ENCODE peak calls at places on chromosome 6, in four cellular contexts. P, J, D and T are unnamed samples.

GRCh38 chr6:75207211-75207984 is 1.5 kb upstream of the COL12A1 start:
- DNase-seq in P (no peak), J (no peak), D (no peak), T (no peak)

GRCh38 chr6:154252676-154253075 is 103.9 kb downstream of the IPCEF1 start:
- DNase-seq in P (no peak), J (no peak), D (peak), T (no peak)

GRCh38 chr6:161150566-161150965 is 123.3 kb downstream of the AGPAT4 start:
- DNase-seq in P (no peak), J (peak), D (no peak), T (no peak)

GRCh38 chr6:111601875-111602274 is 3.8 kb downstream of the TRAF3IP2 start:
- DNase-seq in P (no peak), J (no peak), D (peak), T (no peak)

GRCh38 chr6:54198134-54198533 is 86.9 kb downstream of the MLIP start:
- DNase-seq in P (no peak), J (no peak), D (peak), T (no peak)

GRCh38 chr6:40395066-40395697 is 192.0 kb downstream of the LRFN2 start:
- DNase-seq in P (no peak), J (no peak), D (no peak), T (no peak)

GRCh38 chr6:11096109-11096508 is 2.5 kb downstream of the SMIM13 start:
- DNase-seq in P (no peak), J (peak), D (peak), T (no peak)

GRCh38 chr6:81130969-81131368 is 621.5 kb downstream of the TENT5A start:
- DNase-seq in P (no peak), J (no peak), D (peak), T (no peak)

GRCh38 chr6:5135783-5136376 is 50.7 kb downstream of the PPP1R3G start:
- DNase-seq in P (no peak), J (peak), D (peak), T (no peak)

GRCh38 chr6:26270121-26270861 is 94.7 kb upstream of the BTN3A2 start:
- DNase-seq in P (no peak), J (no peak), D (no peak), T (no peak)
- TF ChIP-seq POLR2AphosphoS5 in P (peak), J (no peak), D (no peak), T (no peak)

GRCh38 chr6:129866256-129866655 is 5.1 kb upstream of the TMEM244 start:
- DNase-seq in P (no peak), J (no peak), D (no peak), T (no peak)

GRCh38 chr6:129866688-129867087 is 5.6 kb upstream of the TMEM244 start:
- DNase-seq in P (no peak), J (no peak), D (no peak), T (no peak)

GRCh38 chr6:129860901-129861665 is at the start of gene TMEM244:
- DNase-seq in P (no peak), J (no peak), D (no peak), T (no peak)

GRCh38 chr6:129865013-129865412 is 3.9 kb upstream of the TMEM244 start:
- DNase-seq in P (no peak), J (peak), D (no peak), T (no peak)

DNA sequence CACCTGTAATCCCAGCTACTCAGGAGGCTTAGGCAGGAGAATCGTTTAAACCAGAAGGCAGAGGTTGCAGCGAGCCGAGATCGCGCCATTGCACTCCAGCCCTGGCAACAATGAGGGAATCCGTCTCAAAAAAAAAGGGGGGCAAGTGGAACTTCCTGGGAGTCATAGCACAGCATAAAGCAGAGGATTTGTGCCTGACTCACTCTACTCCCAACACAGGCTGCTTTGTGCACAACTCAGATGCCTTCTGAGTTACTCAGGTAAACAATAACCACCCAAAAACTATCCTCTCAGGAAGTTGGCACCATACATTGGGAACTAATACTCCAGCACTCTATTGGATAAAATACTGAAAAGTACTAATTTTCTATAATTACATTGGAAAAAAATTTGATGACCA is 2.5 kb upstream of the TMEM244 start:
- DNase-seq in P (no peak), J (no peak), D (no peak), T (no peak)
- TF ChIP-seq SPI1 in P (no peak), J (no peak), D (no peak), T (no peak)

DNA sequence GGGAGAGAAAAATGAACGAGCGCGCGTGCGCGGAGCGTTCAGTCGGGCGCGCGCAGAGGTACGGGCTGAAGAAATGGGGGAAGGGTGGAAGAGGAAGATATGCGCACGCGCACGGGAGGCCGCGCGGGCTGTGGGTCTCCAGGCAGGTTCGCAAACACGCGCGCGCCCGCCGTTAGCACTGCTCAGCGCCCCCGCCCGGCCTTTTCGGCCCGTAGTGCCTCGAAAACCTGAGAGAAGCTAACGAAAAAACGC is 393 bp downstream of the BCLAF1 start:
- DNase-seq in P (peak), J (peak), D (peak), T (peak)
- TF ChIP-seq POLR2AphosphoS5 in P (no peak), J (no peak), D (no peak), T (no peak)

DNA sequence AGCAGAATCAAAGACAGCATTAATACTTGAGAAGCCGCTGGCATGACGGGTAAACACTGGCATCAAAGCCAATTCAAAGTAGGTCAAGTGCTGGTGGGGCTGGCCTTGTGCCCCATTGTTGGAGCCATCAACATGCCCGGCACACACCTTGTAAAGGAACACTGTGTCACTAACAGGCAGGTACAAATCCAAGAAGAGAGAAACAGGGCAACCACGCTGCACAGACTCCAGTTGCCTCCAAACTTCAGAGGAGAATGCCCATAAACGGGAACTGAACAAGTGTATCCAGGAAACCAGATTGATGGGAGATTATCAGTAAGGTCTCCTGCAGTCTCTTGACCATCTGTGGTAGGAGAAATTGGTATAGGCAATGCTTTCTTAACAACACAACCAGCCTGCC is 127.0 kb upstream of the STXBP5 start:
- DNase-seq in P (no peak), J (no peak), D (no peak), T (no peak)
- TF ChIP-seq SPI1 in P (no peak), J (no peak), D (no peak), T (no peak)

DNA sequence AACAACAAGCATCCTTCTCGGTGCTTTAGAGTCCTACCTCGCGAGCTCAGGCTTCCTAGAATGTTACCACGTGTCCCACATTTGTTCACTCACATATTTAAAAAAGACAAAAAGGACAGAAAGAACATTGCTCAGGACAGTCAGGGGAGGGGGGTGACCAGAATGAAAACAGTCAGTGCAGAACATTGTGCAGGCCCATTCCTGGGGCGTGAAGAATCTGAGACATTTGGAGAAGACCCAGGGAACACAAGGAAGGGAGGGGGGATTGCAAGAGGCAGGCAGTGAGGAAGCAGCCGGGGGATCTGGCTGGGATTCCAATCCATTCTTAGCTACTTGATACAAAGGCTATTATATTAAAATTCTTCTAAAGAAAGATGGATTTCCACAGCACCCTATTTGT is 270.4 kb upstream of the CITED2 start:
- DNase-seq in P (no peak), J (no peak), D (no peak), T (no peak)
- TF ChIP-seq POLR2AphosphoS5 in P (no peak), J (no peak), D (no peak), T (no peak)

DNA sequence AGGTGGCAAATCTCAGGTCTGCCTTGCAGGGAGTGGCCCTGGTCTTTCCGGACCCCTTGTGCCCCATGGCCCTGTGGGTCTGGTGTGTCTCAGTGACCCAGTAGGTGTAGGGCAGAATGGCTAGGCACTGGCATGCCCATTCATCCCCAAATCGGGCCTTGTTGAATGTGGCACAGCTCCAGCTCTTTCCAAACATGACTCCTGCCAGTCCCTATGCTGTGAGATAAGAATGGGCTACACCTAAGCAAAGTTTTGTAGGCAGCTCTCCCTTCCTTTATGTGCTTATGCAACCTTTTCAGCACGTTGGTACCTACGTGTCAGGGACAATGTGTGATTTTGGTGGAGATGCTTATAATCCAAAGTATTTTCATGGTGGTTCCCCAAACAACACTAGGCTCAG is 33.9 kb downstream of the FOXO3 start:
- DNase-seq in P (no peak), J (no peak), D (no peak), T (no peak)
- TF ChIP-seq SPI1 in P (no peak), J (no peak), D (no peak), T (no peak)

DNA sequence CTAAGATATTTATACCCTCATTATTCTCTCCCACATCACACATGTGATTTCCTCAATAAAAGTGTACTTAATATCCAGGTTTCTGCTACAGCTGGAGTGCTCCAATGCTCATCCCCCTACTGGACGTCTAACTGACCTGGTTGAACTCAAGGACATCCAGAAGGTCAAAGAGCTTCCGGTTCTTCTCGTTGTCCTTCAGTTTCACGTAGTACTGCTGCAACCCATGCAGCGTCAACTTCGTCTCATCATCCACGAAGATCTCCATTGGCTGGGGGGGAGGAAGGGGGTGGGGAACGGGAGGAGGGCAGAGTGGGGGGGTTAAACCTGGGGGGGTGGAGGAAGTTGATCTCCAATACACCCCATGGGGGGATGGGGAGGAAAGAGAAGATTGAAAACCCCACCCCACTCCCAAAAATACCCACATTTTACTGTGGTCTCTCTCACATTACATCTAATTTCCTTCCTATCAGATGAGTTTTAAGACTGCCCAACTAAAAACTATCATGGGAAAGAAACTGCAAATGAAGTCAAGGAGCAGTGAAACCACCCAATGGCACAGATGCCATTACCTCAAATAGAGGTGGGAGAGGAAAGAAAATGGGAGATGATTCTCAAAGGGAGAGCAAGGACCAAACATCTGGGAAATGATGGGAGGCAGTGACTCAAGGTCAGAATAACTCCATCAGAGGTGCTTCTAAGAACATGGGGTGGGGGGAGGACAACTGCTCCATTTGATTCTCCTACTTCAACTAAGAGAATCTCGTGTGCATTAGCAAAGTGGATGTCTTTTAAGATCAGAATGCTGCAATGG is 4.1 kb downstream of the MCCD1 start:
- DNase-seq in P (no peak), J (no peak), D (no peak), T (no peak)
- TF ChIP-seq POLR2AphosphoS5 in P (peak), J (peak), D (peak), T (peak)

GRCh38 chr6:104486003-104486402 is 373.7 kb downstream of the HACE1 start:
- DNase-seq in P (no peak), J (no peak), D (no peak), T (no peak)
- TF ChIP-seq SPI1 in P (no peak), J (no peak), D (no peak), T (no peak)

GRCh38 chr6:152301806-152302568 is 335.2 kb downstream of the SYNE1 start:
- DNase-seq in P (peak), J (peak), D (peak), T (peak)
- TF ChIP-seq POLR2AphosphoS5 in P (peak), J (no peak), D (no peak), T (no peak)

GRCh38 chr6:144008501-144009245 is 614 bp upstream of the PLAGL1 start:
- DNase-seq in P (no peak), J (no peak), D (no peak), T (no peak)

GRCh38 chr6:144007779-144008500 is at the start of gene PLAGL1:
- DNase-seq in P (no peak), J (peak), D (peak), T (peak)

GRCh38 chr6:144007455-144007778 is 642 bp downstream of the PLAGL1 start:
- DNase-seq in P (no peak), J (no peak), D (no peak), T (no peak)

GRCh38 chr6:144012534-144012933 is 4.5 kb upstream of the PLAGL1 start:
- DNase-seq in P (no peak), J (no peak), D (no peak), T (no peak)

GRCh38 chr6:144006731-144007454 is 1.2 kb downstream of the PLAGL1 start:
- DNase-seq in P (no peak), J (peak), D (no peak), T (no peak)
- TF ChIP-seq SPI1 in P (no peak), J (no peak), D (no peak), T (no peak)